ENCODE peak calls at places on chromosomes 16 and 17, in five cellular contexts. Y is HFF-Myc; A is activated CD4-positive, alpha-beta T cell treated with anti-CD3 and anti-CD28 coated beads, Interleukin-2, amount 50 U/mL, for 1 hour; I is mammary epithelial cell; M is Caki2. Q is an unnamed sample.
A peak's percentile ranks its signal among the peaks of the same experiment; 100 is the strongest.

GRCh38 chr16:88705746-88706287 is 391 bp downstream of the RNF166 start:
- DNase-seq in M (no peak), Y (no peak), I (no peak), A (peak; percentile 11), Q (no peak)

GRCh38 chr17:5783269-5783668 is 199.0 kb upstream of the NLRP1 start:
- DNase-seq in A (no peak), Y (no peak), I (no peak), M (no peak), Q (no peak)

GRCh38 chr17:44830359-44831269 is 527 bp upstream of the GJC1 start:
- DNase-seq in M (peak; percentile 54), I (no peak), Y (no peak), A (peak; percentile 2), Q (no peak)

GRCh38 chr17:4514206-4514605 is 15.5 kb downstream of the SPNS2 start:
- DNase-seq in Y (no peak), M (no peak), A (no peak), I (no peak), Q (no peak)

GRCh38 chr17:61647044-61647443 is 56.0 kb upstream of the NACA2 start:
- DNase-seq in I (no peak), M (no peak), Y (peak; percentile 4), A (no peak), Q (peak; percentile 16)

GRCh38 chr16:1123525-1124230 is 27.6 kb upstream of the C1QTNF8 start:
- DNase-seq in I (no peak), M (no peak), A (no peak), Y (no peak), Q (no peak)

GRCh38 chr17:76135810-76136188 is 5.2 kb downstream of the FOXJ1 start:
- DNase-seq in Y (no peak), A (no peak), I (no peak), M (no peak), Q (no peak)

GRCh38 chr17:77899494-77899893 is 59.0 kb upstream of the TNRC6C start:
- DNase-seq in I (no peak), Y (no peak), A (no peak), M (no peak), Q (no peak)

GRCh38 chr16:4339909-4340308 is 11.2 kb downstream of the PAM16 start:
- DNase-seq in Y (no peak), M (no peak), I (no peak), A (no peak), Q (peak; percentile 53)

GRCh38 chr17:42660692-42661345 is 1.7 kb downstream of the TUBG2 start:
- DNase-seq in Y (no peak), A (no peak), I (peak; percentile 67), M (peak; percentile 46), Q (peak; percentile 97)

GRCh38 chr17:79624658-79625478 is 14.0 kb upstream of the RBFOX3 start:
- DNase-seq in A (no peak), M (no peak), I (no peak), Y (no peak), Q (no peak)

GRCh38 chr16:14509055-14509454 is 121.0 kb downstream of the PARN start:
- DNase-seq in I (peak; percentile 78), Y (no peak), A (no peak), M (no peak), Q (peak; percentile 84)

GRCh38 chr17:48326311-48326710 is 103.7 kb downstream of the SKAP1 start:
- DNase-seq in M (no peak), Y (no peak), A (no peak), I (no peak), Q (no peak)

GRCh38 chr17:68290955-68291835 is at the start of the genes ARSG and SLC16A6:
- DNase-seq in Y (no peak), A (peak; percentile 79), I (no peak), M (peak; percentile 67), Q (peak; percentile 49)

GRCh38 chr17:60947100-60947499 is 269.4 kb downstream of the BCAS3 start:
- DNase-seq in A (no peak), Y (peak; percentile 26), I (no peak), M (no peak), Q (no peak)

GRCh38 chr16:5020551-5020950 is 13.2 kb downstream of the NAGPA start:
- DNase-seq in I (no peak), A (no peak), Y (no peak), M (no peak), Q (no peak)

GRCh38 chr16:57522960-57523359 is 13.4 kb downstream of the CCDC102A start:
- DNase-seq in A (no peak), M (no peak), I (no peak), Y (no peak), Q (no peak)

GRCh38 chr17:59311051-59311468 is 20.4 kb upstream of the YPEL2 start:
- DNase-seq in I (peak; percentile 37), A (no peak), Y (peak; percentile 35), M (peak; percentile 58), Q (peak; percentile 71)

GRCh38 chr17:67260051-67260987 is 15.3 kb upstream of the HELZ start:
- DNase-seq in A (no peak), M (no peak), Y (peak; percentile 38), I (peak; percentile 50), Q (no peak)

GRCh38 chr17:18967806-18968744 is 16.1 kb downstream of the SLC5A10 start:
- DNase-seq in I (peak; percentile 55), Y (no peak), A (no peak), M (no peak), Q (no peak)